ENCODE peak calls at places on chromosomes 5 and 9, in six cellular contexts. H, D, F, K, A and P are unnamed samples.

GRCh38 chr5:124816381-124816780 is 69.9 kb upstream of the ZNF608 start:
- DNase-seq in H (no peak), D (peak), F (no peak), K (no peak), A (no peak), P (no peak)

GRCh38 chr9:128001411-128002298 is 20.9 kb upstream of the EEIG1 start:
- DNase-seq in H (no peak), D (peak), F (no peak), K (peak), A (peak), P (peak)

GRCh38 chr5:149735066-149735465 is 5.0 kb downstream of the PPARGC1B start:
- DNase-seq in H (no peak), D (peak), F (no peak), K (no peak), A (peak), P (no peak)

GRCh38 chr9:19232830-19233194 is 2.3 kb downstream of the DENND4C start:
- DNase-seq in H (no peak), D (peak), F (no peak), K (no peak), A (peak), P (no peak)

GRCh38 chr5:116652196-116652729 is 77.6 kb upstream of the SEMA6A start:
- DNase-seq in H (peak), D (peak), F (no peak), K (no peak), A (peak), P (peak)

GRCh38 chr9:84563691-84564090 is 105.8 kb upstream of the NTRK2 start:
- DNase-seq in H (no peak), D (no peak), F (no peak), K (no peak), A (no peak), P (no peak)

GRCh38 chr5:126438267-126438666 is 15.1 kb downstream of the GRAMD2B start:
- DNase-seq in H (no peak), D (no peak), F (no peak), K (no peak), A (no peak), P (no peak)

GRCh38 chr5:144335561-144335960 is 164.9 kb downstream of the KCTD16 start:
- DNase-seq in H (no peak), D (no peak), F (no peak), K (no peak), A (no peak), P (no peak)

GRCh38 chr9:18194316-18194715 is 279.6 kb upstream of the ADAMTSL1 start:
- DNase-seq in H (no peak), D (no peak), F (no peak), K (no peak), A (no peak), P (no peak)

GRCh38 chr5:113197456-113198200 is 221.0 kb downstream of the DCP2 start:
- DNase-seq in H (no peak), D (no peak), F (no peak), K (no peak), A (no peak), P (no peak)

GRCh38 chr5:141476132-141476909 is 555 bp downstream of the PCDHGC3 start:
- DNase-seq in H (peak), D (peak), F (peak), K (peak), A (peak), P (peak)

GRCh38 chr5:148005788-148006520 is 57.8 kb upstream of the SPINK5 start:
- DNase-seq in H (no peak), D (peak), F (no peak), K (no peak), A (no peak), P (no peak)

GRCh38 chr9:76655970-76656369 is 108.3 kb upstream of the PCA3 start:
- DNase-seq in H (no peak), D (no peak), F (no peak), K (no peak), A (peak), P (no peak)

GRCh38 chr5:140549237-140550144 is 2.0 kb downstream of the EIF4EBP3 start:
- DNase-seq in H (peak), D (peak), F (no peak), K (no peak), A (peak), P (no peak)

GRCh38 chr9:15377625-15378252 is 44.9 kb upstream of the SNAPC3 start:
- DNase-seq in H (no peak), D (peak), F (no peak), K (no peak), A (peak), P (no peak)

GRCh38 chr5:108028883-108029282 is 353.0 kb downstream of the FBXL17 start:
- DNase-seq in H (no peak), D (no peak), F (no peak), K (no peak), A (no peak), P (no peak)

GRCh38 chr9:132663120-132663519 is 6.7 kb downstream of the DDX31 start:
- DNase-seq in H (no peak), D (no peak), F (no peak), K (no peak), A (no peak), P (no peak)

GRCh38 chr5:149795360-149795759 is 65.2 kb downstream of the PPARGC1B start:
- DNase-seq in H (no peak), D (no peak), F (no peak), K (no peak), A (no peak), P (no peak)

GRCh38 chr5:54278031-54278830 is 32.1 kb downstream of the ARL15 start:
- DNase-seq in H (no peak), D (no peak), F (no peak), K (no peak), A (no peak), P (peak)

GRCh38 chr5:132771559-132771998 is 5.5 kb downstream of the SEPTIN8 start:
- DNase-seq in H (peak), D (peak), F (no peak), K (peak), A (peak), P (peak)

GRCh38 chr9:114756920-114757319 is 48.9 kb downstream of the TNFSF15 start:
- DNase-seq in H (no peak), D (no peak), F (no peak), K (no peak), A (no peak), P (no peak)

GRCh38 chr5:71743135-71743534 is 24.1 kb downstream of the CARTPT start:
- DNase-seq in H (no peak), D (no peak), F (no peak), K (no peak), A (no peak), P (no peak)

GRCh38 chr5:168165221-168165965 is 126.1 kb upstream of the WWC1 start:
- DNase-seq in H (no peak), D (no peak), F (no peak), K (no peak), A (no peak), P (no peak)

GRCh38 chr9:78115073-78115472 is 83.5 kb upstream of the GNAQ start:
- DNase-seq in H (no peak), D (peak), F (no peak), K (no peak), A (peak), P (no peak)

GRCh38 chr9:128627127-128627715 is 29.4 kb downstream of the DYNC2I2 start:
- DNase-seq in H (no peak), D (no peak), F (peak), K (no peak), A (no peak), P (no peak)

GRCh38 chr5:168135897-168136296 is 155.5 kb upstream of the WWC1 start:
- DNase-seq in H (no peak), D (no peak), F (no peak), K (no peak), A (no peak), P (no peak)

GRCh38 chr5:124605516-124605915 is 140.9 kb downstream of the ZNF608 start:
- DNase-seq in H (no peak), D (peak), F (no peak), K (no peak), A (peak), P (no peak)

GRCh38 chr5:111518747-111519146 is 6.4 kb upstream of the STARD4 start:
- DNase-seq in H (no peak), D (no peak), F (no peak), K (no peak), A (no peak), P (no peak)

GRCh38 chr5:96017951-96018350 is 56.3 kb upstream of the ELL2 start:
- DNase-seq in H (no peak), D (peak), F (no peak), K (peak), A (peak), P (peak)

GRCh38 chr5:53262348-53262970 is 152.9 kb upstream of the MOCS2 start:
- DNase-seq in H (no peak), D (peak), F (no peak), K (no peak), A (peak), P (no peak)

GRCh38 chr5:96734871-96735325 is 72.7 kb downstream of the CAST start:
- DNase-seq in H (no peak), D (peak), F (no peak), K (no peak), A (peak), P (no peak)

DNA sequence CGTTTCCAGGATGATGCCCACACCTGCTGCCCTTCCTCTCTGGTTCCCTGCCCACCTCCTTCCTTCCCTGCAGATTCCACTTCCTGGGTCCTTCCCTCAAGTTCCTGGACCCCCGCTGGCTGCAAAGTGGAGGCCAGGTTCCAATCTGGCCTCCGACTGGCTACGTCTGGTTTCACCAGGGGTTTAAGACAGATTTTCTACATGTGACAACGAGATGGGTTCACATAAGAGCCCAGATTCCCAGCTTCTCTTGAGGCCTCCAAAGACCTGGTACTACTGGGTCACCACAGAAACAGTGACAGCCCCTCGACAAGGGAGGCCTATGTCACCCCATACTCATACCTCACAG is 2.1 kb downstream of the MGAT4B start:
- DNase-seq in H (no peak), D (no peak), F (no peak), K (no peak), A (no peak), P (no peak)
- H3K4me3 ChIP-seq in H (no peak), D (peak), F (no peak), K (peak), A (peak), P (peak)

GRCh38 chr5:36363101-36363500 is 61.4 kb upstream of the RANBP3L start:
- DNase-seq in H (no peak), D (peak), F (no peak), K (no peak), A (peak), P (peak)
- TF ChIP-seq CTCF in H (no peak), D (peak), F (no peak), K (no peak), A (peak), P (peak)

GRCh38 chr5:10762776-10763500 is 1.9 kb upstream of the DAP start:
- DNase-seq in H (no peak), D (no peak), F (no peak), K (no peak), A (no peak), P (no peak)
- H3K4me3 ChIP-seq in H (no peak), D (no peak), F (no peak), K (no peak), A (no peak), P (no peak)

GRCh38 chr5:151319334-151319733 is 15.8 kb upstream of the SLC36A3 start:
- DNase-seq in H (peak), D (peak), F (no peak), K (no peak), A (peak), P (no peak)
- TF ChIP-seq CTCF in H (peak), D (peak), F (no peak), K (peak), A (peak), P (peak)

GRCh38 chr5:171672556-171672955 is 113.1 kb upstream of the SMIM23 start:
- DNase-seq in H (peak), D (no peak), F (no peak), K (no peak), A (no peak), P (no peak)

GRCh38 chr5:171666815-171667214 is 118.8 kb upstream of the SMIM23 start:
- DNase-seq in H (no peak), D (no peak), F (no peak), K (no peak), A (no peak), P (no peak)

GRCh38 chr5:171667341-171668096 is 118.1 kb upstream of the SMIM23 start:
- DNase-seq in H (peak), D (peak), F (peak), K (peak), A (peak), P (peak)

GRCh38 chr5:171664489-171664888 is 121.1 kb upstream of the SMIM23 start:
- DNase-seq in H (no peak), D (no peak), F (no peak), K (no peak), A (no peak), P (no peak)

GRCh38 chr5:171668097-171668412 is 117.6 kb upstream of the SMIM23 start:
- DNase-seq in H (no peak), D (no peak), F (no peak), K (no peak), A (no peak), P (no peak)
- H3K4me3 ChIP-seq in H (peak), D (no peak), F (no peak), K (no peak), A (no peak), P (no peak)